ENCODE peak calls at places on chromosomes 6 and 20, in six cellular contexts. S is neuronal stem cell, L is H1, D is IMR-90, W is mesenchymal stem cell, E is trophoblast cell. P is an unnamed sample.

GRCh38 chr6:131381694-131382093 is 191.3 kb upstream of the ARG1 start:
- DNase-seq in S (no peak), L (no peak), D (no peak), W (no peak), E (no peak), P (no peak)

GRCh38 chr20:41258489-41258888 is 59.0 kb downstream of the ZHX3 start:
- DNase-seq in S (no peak), L (no peak), D (no peak), W (no peak), E (no peak), P (no peak)

GRCh38 chr20:36306557-36307411 is 645 bp downstream of the DLGAP4 start:
- DNase-seq in S (no peak), L (peak), D (no peak), W (no peak), E (no peak), P (no peak)

GRCh38 chr20:5703542-5704215 is 46.5 kb upstream of the SHLD1 start:
- DNase-seq in S (no peak), L (no peak), D (no peak), W (no peak), E (no peak), P (no peak)

GRCh38 chr20:19783966-19784401 is 25.9 kb downstream of the RIN2 start:
- DNase-seq in S (no peak), L (no peak), D (peak), W (peak), E (peak), P (no peak)

GRCh38 chr20:13187899-13188298 is 33.2 kb upstream of the ISM1 start:
- DNase-seq in S (no peak), L (no peak), D (no peak), W (no peak), E (no peak), P (no peak)

GRCh38 chr20:58868795-58869194 is 16.3 kb downstream of the GNAS start:
- DNase-seq in S (no peak), L (no peak), D (no peak), W (no peak), E (peak), P (peak)

GRCh38 chr20:37729909-37730308 is 36.1 kb downstream of the CTNNBL1 start:
- DNase-seq in S (no peak), L (no peak), D (peak), W (peak), E (no peak), P (no peak)

GRCh38 chr6:19736066-19736465 is 101.1 kb upstream of the ID4 start:
- DNase-seq in S (no peak), L (no peak), D (no peak), W (no peak), E (no peak), P (peak)

GRCh38 chr6:133309579-133309978 is 68.4 kb downstream of the EYA4 start:
- DNase-seq in S (no peak), L (no peak), D (no peak), W (no peak), E (no peak), P (no peak)

GRCh38 chr20:30484749-30485070 is 772.8 kb upstream of the DEFB115 start:
- DNase-seq in S (no peak), L (no peak), D (no peak), W (no peak), E (no peak), P (no peak)

GRCh38 chr6:100876251-100876650 is 4.9 kb downstream of the ASCC3 start:
- DNase-seq in S (no peak), L (no peak), D (no peak), W (no peak), E (no peak), P (no peak)

GRCh38 chr6:5139828-5140771 is 55.0 kb downstream of the PPP1R3G start:
- DNase-seq in S (no peak), L (no peak), D (no peak), W (no peak), E (no peak), P (no peak)

GRCh38 chr6:53233309-53233708 is 84.7 kb upstream of the GCM1 start:
- DNase-seq in S (no peak), L (no peak), D (peak), W (peak), E (no peak), P (no peak)

GRCh38 chr20:24208652-24209051 is 220.1 kb upstream of the GGTLC1 start:
- DNase-seq in S (no peak), L (peak), D (no peak), W (no peak), E (no peak), P (peak)

GRCh38 chr20:58471835-58472164 is 43.4 kb downstream of the APCDD1L start:
- DNase-seq in S (no peak), L (peak), D (no peak), W (no peak), E (no peak), P (no peak)

GRCh38 chr6:168695701-168696100 is 254.7 kb downstream of the SMOC2 start:
- DNase-seq in S (no peak), L (peak), D (no peak), W (no peak), E (no peak), P (peak)

GRCh38 chr6:27019651-27020552 is 227.6 kb upstream of the PRSS16 start:
- DNase-seq in S (peak), L (peak), D (peak), W (peak), E (peak), P (peak)

GRCh38 chr6:132933085-132933484 is 118.7 kb downstream of the RPS12 start:
- DNase-seq in S (peak), L (no peak), D (no peak), W (no peak), E (no peak), P (no peak)

GRCh38 chr20:50343490-50344179 is 153.0 kb downstream of the CEBPB start:
- DNase-seq in S (no peak), L (no peak), D (no peak), W (no peak), E (no peak), P (no peak)

GRCh38 chr6:70706491-70707123 is 38.9 kb downstream of the SMAP1 start:
- DNase-seq in S (peak), L (no peak), D (peak), W (peak), E (no peak), P (no peak)

GRCh38 chr6:39731565-39731964 is 6.4 kb upstream of the KIF6 start:
- DNase-seq in S (no peak), L (no peak), D (no peak), W (no peak), E (no peak), P (peak)

GRCh38 chr6:146905313-146905712 is 298.9 kb upstream of the STXBP5 start:
- DNase-seq in S (no peak), L (no peak), D (peak), W (peak), E (peak), P (no peak)

GRCh38 chr6:21505574-21505990 is 88.0 kb upstream of the SOX4 start:
- DNase-seq in S (no peak), L (no peak), D (no peak), W (no peak), E (peak), P (no peak)

GRCh38 chr6:43074847-43075741 is 1.0 kb upstream of the PTK7 start:
- DNase-seq in S (no peak), L (no peak), D (peak), W (peak), E (no peak), P (no peak)

GRCh38 chr20:43942661-43943285 is 28.1 kb downstream of the TOX2 start:
- DNase-seq in S (no peak), L (no peak), D (peak), W (peak), E (no peak), P (no peak)

GRCh38 chr6:166971271-166971670 is 14.9 kb upstream of the RNASET2 start:
- DNase-seq in S (no peak), L (peak), D (no peak), W (no peak), E (no peak), P (no peak)

DNA sequence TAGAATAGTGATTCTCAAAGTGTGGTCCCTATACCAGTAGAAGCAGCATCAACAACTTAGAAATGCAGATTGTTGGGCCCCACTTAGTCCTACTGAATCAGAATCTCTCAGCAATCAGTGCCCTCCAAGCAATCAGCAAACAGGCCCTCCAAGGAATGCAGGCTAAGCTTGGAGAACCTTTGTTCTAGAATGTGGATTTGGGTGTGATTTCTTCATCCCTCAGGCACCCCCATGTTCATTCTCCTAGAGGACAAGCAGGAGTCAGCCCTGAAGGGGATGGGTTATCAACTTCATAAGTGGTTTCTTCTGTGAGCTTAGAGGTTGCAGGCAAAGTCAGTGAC is 40.5 kb upstream of the TAF8 start:
- DNase-seq in S (no peak), L (no peak), D (no peak), W (no peak), E (peak), P (no peak)
- H2AFZ ChIP-seq in S (peak), L (peak), D (peak), W (no peak), E (no peak), P (no peak)

GRCh38 chr20:3846740-3847418 is at the start of gene MAVS:
- DNase-seq in S (peak), L (peak), D (peak), W (peak), E (peak), P (peak)
- H3K23ac ChIP-seq in S (peak), L (no peak), D (peak), W (no peak), E (no peak), P (no peak)

GRCh38 chr6:163414117-163414366 is 476 bp upstream of the QKI start:
- DNase-seq in S (no peak), L (no peak), D (no peak), W (peak), E (peak), P (no peak)
- H2BK120ac ChIP-seq in S (peak), L (no peak), D (no peak), W (peak), E (peak), P (no peak)

GRCh38 chr20:56469077-56469449 is 636 bp downstream of the RTF2 start:
- DNase-seq in S (no peak), L (no peak), D (no peak), W (peak), E (no peak), P (no peak)
- H2AFZ ChIP-seq in S (peak), L (no peak), D (no peak), W (no peak), E (no peak), P (no peak)